ENCODE peak calls at places on chromosomes 16 and 17, in seven cellular contexts. O, Z, M, Q, U, T and B are unnamed samples.

GRCh38 chr17:61414141-61414935 is 14.7 kb downstream of the TBX2 start:
- DNase-seq in O (no peak), Z (no peak), M (no peak), Q (no peak), U (no peak), T (no peak), B (peak; percentile 8)

GRCh38 chr17:12254460-12254859 is 233.8 kb downstream of the MAP2K4 start:
- DNase-seq in O (no peak), Z (no peak), M (no peak), Q (no peak), U (no peak), T (no peak), B (no peak)

GRCh38 chr17:48427598-48427997 is 2.4 kb downstream of the SKAP1 start:
- DNase-seq in O (no peak), Z (no peak), M (no peak), Q (no peak), U (no peak), T (no peak), B (no peak)

GRCh38 chr16:79170565-79171242 is 429.8 kb downstream of the MAF start:
- DNase-seq in O (peak; percentile 13), Z (peak; percentile 45), M (no peak), Q (no peak), U (no peak), T (no peak), B (peak; percentile 56)

GRCh38 chr16:2438121-2438520 is 8.9 kb downstream of the CCNF start:
- DNase-seq in O (no peak), Z (no peak), M (no peak), Q (no peak), U (no peak), T (no peak), B (no peak)

GRCh38 chr16:89749637-89750036 is 28.3 kb downstream of the ZNF276 start:
- DNase-seq in O (no peak), Z (no peak), M (no peak), Q (no peak), U (no peak), T (no peak), B (no peak)

GRCh38 chr16:72985148-72985882 is 62.6 kb downstream of the ZFHX3 start:
- DNase-seq in O (no peak), Z (no peak), M (no peak), Q (no peak), U (no peak), T (no peak), B (no peak)

GRCh38 chr17:4944163-4944553 is 4.1 kb downstream of the RNF167 start:
- DNase-seq in O (no peak), Z (no peak), M (no peak), Q (no peak), U (no peak), T (no peak), B (peak; percentile 72)

GRCh38 chr17:8628609-8629169 is 1.8 kb downstream of the MYH10 start:
- DNase-seq in O (no peak), Z (no peak), M (no peak), Q (no peak), U (no peak), T (no peak), B (no peak)

GRCh38 chr17:77690271-77691161 is 268.0 kb upstream of the TNRC6C start:
- DNase-seq in O (no peak), Z (no peak), M (no peak), Q (no peak), U (no peak), T (no peak), B (no peak)

GRCh38 chr17:75565066-75565465 is 22.5 kb upstream of the MYO15B start:
- DNase-seq in O (no peak), Z (no peak), M (peak; percentile 33), Q (no peak), U (no peak), T (peak; percentile 70), B (no peak)

GRCh38 chr16:64365448-64365858 is 756.4 kb downstream of the CDH11 start:
- DNase-seq in O (no peak), Z (no peak), M (no peak), Q (no peak), U (no peak), T (no peak), B (no peak)

GRCh38 chr17:79633937-79634813 is 23.3 kb upstream of the RBFOX3 start:
- DNase-seq in O (no peak), Z (peak; percentile 4), M (no peak), Q (peak; percentile 5), U (no peak), T (no peak), B (peak; percentile 14)

GRCh38 chr16:47732122-47732805 is 271.1 kb downstream of the PHKB start:
- DNase-seq in O (no peak), Z (no peak), M (no peak), Q (no peak), U (no peak), T (peak; percentile 12), B (no peak)

GRCh38 chr16:28027055-28027454 is 36.5 kb downstream of the GSG1L start:
- DNase-seq in O (no peak), Z (no peak), M (no peak), Q (no peak), U (no peak), T (no peak), B (no peak)

GRCh38 chr17:40190197-40191021 is 13.1 kb downstream of the RAPGEFL1 start:
- DNase-seq in O (no peak), Z (no peak), M (no peak), Q (no peak), U (no peak), T (peak; percentile 87), B (no peak)

GRCh38 chr16:58492066-58492465 is 7.9 kb upstream of the NDRG4 start:
- DNase-seq in O (no peak), Z (no peak), M (no peak), Q (no peak), U (no peak), T (no peak), B (no peak)

GRCh38 chr17:42618442-42619150 is 9.1 kb downstream of the TUBG1 start:
- DNase-seq in O (no peak), Z (peak; percentile 20), M (peak; percentile 79), Q (peak; percentile 86), U (no peak), T (peak; percentile 58), B (peak; percentile 73)

GRCh38 chr17:78828470-78829185 is 12.0 kb downstream of the USP36 start:
- DNase-seq in O (no peak), Z (no peak), M (no peak), Q (no peak), U (no peak), T (peak; percentile 80), B (no peak)

GRCh38 chr16:2838928-2839327 is 8.8 kb downstream of the ZG16B start:
- DNase-seq in O (no peak), Z (no peak), M (no peak), Q (peak; percentile 77), U (peak; percentile 56), T (peak; percentile 85), B (peak; percentile 74)

GRCh38 chr17:732788-733720 is 658 bp downstream of the TLCD3A start:
- DNase-seq in O (no peak), Z (peak; percentile 26), M (peak; percentile 29), Q (peak; percentile 63), U (no peak), T (no peak), B (peak; percentile 62)

GRCh38 chr17:39704821-39705551 is 5.1 kb downstream of the ERBB2 start:
- DNase-seq in O (peak; percentile 30), Z (no peak), M (no peak), Q (no peak), U (no peak), T (peak; percentile 38), B (no peak)

GRCh38 chr17:35745749-35746320 is 7.2 kb downstream of the GAS2L2 start:
- DNase-seq in O (no peak), Z (no peak), M (no peak), Q (no peak), U (no peak), T (no peak), B (no peak)

GRCh38 chr16:7137560-7138330 is 194.9 kb upstream of the RBFOX1 start:
- DNase-seq in O (no peak), Z (no peak), M (no peak), Q (no peak), U (no peak), T (peak; percentile 20), B (no peak)

GRCh38 chr16:67549240-67549639 is 13.1 kb upstream of the CTCF start:
- DNase-seq in O (no peak), Z (no peak), M (no peak), Q (no peak), U (no peak), T (no peak), B (no peak)
- H3K27ac ChIP-seq in O (no peak overlapping the region), Z (no peak overlapping the region), M (no peak overlapping the region), Q (no peak overlapping the region), U (no peak overlapping the region), T (no peak overlapping the region), B (peak overlapping the region; percentile 91)

GRCh38 chr17:81865733-81866439 is 5.3 kb downstream of the ARHGDIA start:
- DNase-seq in O (no peak), Z (no peak), M (peak; percentile 44), Q (peak; percentile 97), U (no peak), T (no peak), B (no peak)
- H3K4me1 ChIP-seq in O (peaks cover 44% of the 10 kb centered on the region), Z (peaks cover 10% of the 10 kb centered on the region), M (peaks cover 8% of the 10 kb centered on the region), Q (peaks cover 84% of the 10 kb centered on the region), U (peaks cover 13% of the 10 kb centered on the region), T (peaks cover 61% of the 10 kb centered on the region), B (peaks cover 26% of the 10 kb centered on the region)

DNA sequence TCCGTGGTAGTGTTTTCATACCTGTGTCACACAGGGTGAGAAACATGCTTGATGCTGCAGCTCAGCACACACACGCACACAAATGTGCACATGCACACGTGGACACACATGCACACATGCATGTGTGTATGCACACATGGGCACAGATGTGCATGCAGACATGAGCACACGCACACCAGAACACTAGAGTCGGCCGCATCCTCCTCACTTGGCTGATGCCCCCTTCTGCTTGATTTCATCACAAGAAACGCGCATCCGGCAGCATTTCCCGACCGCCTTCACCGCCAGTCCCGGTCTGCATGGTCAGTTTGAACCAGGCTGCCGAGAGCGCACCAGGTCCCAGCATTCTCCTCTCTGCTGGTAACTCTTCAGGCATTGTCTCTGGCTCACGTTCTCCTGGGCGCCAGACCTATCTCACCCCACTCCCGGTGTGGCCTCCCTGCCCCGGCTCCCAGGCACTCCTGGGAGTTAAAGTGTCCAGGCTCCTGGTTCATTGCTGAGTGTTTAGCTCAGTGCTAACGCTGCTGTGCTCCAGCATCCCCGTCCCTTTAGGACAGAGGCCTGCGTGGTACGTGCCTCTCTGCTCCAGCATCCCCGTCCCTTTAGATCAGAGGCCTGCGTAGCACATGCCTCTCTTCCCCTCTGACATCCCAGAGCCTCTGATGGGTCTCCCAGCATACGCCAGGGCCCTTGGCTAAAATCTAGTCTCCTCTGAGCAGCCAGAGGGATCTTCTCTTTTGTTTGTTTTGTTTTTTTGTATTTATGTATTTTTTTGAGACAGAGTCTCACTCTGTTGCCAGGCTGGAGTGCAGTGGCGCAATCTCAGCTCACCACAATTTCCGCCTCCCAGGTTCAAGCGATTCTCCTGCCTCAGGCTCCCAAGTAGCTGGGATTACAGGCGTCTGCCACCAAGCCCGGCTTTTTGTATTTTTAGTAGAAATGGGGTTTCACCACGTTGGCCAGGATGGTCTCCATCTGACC is 16.0 kb downstream of the BAIAP2 start:
- DNase-seq in O (no peak), Z (no peak), M (peak; percentile 49), Q (no peak), U (no peak), T (no peak), B (no peak)
- H3K27ac ChIP-seq in O (no peak overlapping the region), Z (no peak overlapping the region), M (peak overlapping the region; percentile 87), Q (peak overlapping the region; percentile 76), U (peak overlapping the region; percentile 13), T (no peak overlapping the region), B (no peak overlapping the region)

DNA sequence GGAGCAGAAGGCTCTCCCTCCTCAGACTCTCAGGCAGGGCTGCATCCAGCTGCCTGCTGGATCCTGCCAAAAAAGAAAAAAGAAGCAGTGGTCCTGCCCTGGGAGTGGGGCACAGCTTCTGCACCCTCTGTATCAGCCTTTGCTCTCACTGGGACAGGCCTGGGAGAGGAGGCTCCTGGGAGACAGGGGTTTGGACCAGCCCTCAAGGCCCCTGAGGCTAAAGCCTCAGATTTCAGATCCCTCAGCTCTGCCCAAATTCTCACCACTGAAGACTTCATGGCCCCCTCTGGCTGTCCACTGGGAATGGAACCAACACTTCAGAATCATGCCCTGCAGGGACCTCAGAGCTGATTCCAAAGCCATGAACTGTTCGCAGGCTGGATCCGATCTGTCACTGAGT is 96.9 kb downstream of the C16orf78 start:
- DNase-seq in O (no peak), Z (peak; percentile 1), M (no peak), Q (peak; percentile 6), U (no peak), T (no peak), B (peak; percentile 6)
- H3K4me1 ChIP-seq in O (no peaks in the 10 kb centered on the region), Z (no peaks in the 10 kb centered on the region), M (no peaks in the 10 kb centered on the region), Q (no peaks in the 10 kb centered on the region), U (no peaks in the 10 kb centered on the region), T (no peaks in the 10 kb centered on the region), B (no peaks in the 10 kb centered on the region)